ENCODE peak calls at places on chromosomes 2 and 18, in nine cellular contexts. One of them, this sample, is unnamed.

GRCh38 chr2:36650031-36650430 is 46.5 kb upstream of the VIT start:
- DNase-seq in AG04450: no peak
- DNase-seq in activated CD4-positive, alpha-beta T cell treated with anti-CD3 and anti-CD28 coated beads, Interleukin-2, amount 50 U/mL, for 24 hours: no peak
- DNase-seq in GM23338: peak
- DNase-seq in sciatic nerve: no peak
- DNase-seq in GM06990: no peak
- DNase-seq in fibroblast of lung: peak
- DNase-seq in H7: no peak
- DNase-seq in midbrain: no peak
- DNase-seq in this sample: no peak

GRCh38 chr2:23287250-23287704 is 97.7 kb upstream of the KLHL29 start:
- DNase-seq in activated CD4-positive, alpha-beta T cell treated with anti-CD3 and anti-CD28 coated beads, Interleukin-2, amount 50 U/mL, for 24 hours: no peak
- DNase-seq in H7: no peak
- DNase-seq in GM23338: peak
- DNase-seq in GM06990: no peak
- DNase-seq in fibroblast of lung: peak
- DNase-seq in midbrain: no peak
- DNase-seq in sciatic nerve: peak
- DNase-seq in AG04450: peak
- DNase-seq in this sample: no peak

GRCh38 chr2:23836505-23836904 is 90.4 kb downstream of the ATAD2B start:
- DNase-seq in GM06990: no peak
- DNase-seq in midbrain: no peak
- DNase-seq in H7: no peak
- DNase-seq in GM23338: no peak
- DNase-seq in AG04450: no peak
- DNase-seq in sciatic nerve: no peak
- DNase-seq in activated CD4-positive, alpha-beta T cell treated with anti-CD3 and anti-CD28 coated beads, Interleukin-2, amount 50 U/mL, for 24 hours: no peak
- DNase-seq in fibroblast of lung: no peak
- DNase-seq in this sample: no peak

GRCh38 chr2:205403244-205403845 is 279.0 kb upstream of the NRP2 start:
- DNase-seq in activated CD4-positive, alpha-beta T cell treated with anti-CD3 and anti-CD28 coated beads, Interleukin-2, amount 50 U/mL, for 24 hours: no peak
- DNase-seq in H7: no peak
- DNase-seq in fibroblast of lung: peak
- DNase-seq in GM23338: no peak
- DNase-seq in sciatic nerve: no peak
- DNase-seq in AG04450: peak
- DNase-seq in midbrain: no peak
- DNase-seq in GM06990: no peak
- DNase-seq in this sample: no peak

GRCh38 chr18:38768504-38768903 is 1202.9 kb upstream of the CELF4 start:
- DNase-seq in AG04450: no peak
- DNase-seq in fibroblast of lung: no peak
- DNase-seq in H7: no peak
- DNase-seq in GM06990: no peak
- DNase-seq in activated CD4-positive, alpha-beta T cell treated with anti-CD3 and anti-CD28 coated beads, Interleukin-2, amount 50 U/mL, for 24 hours: no peak
- DNase-seq in GM23338: no peak
- DNase-seq in midbrain: no peak
- DNase-seq in sciatic nerve: no peak
- DNase-seq in this sample: no peak

GRCh38 chr2:136058951-136059530 is 58.9 kb downstream of the CXCR4 start:
- DNase-seq in midbrain: no peak
- DNase-seq in GM06990: peak
- DNase-seq in AG04450: no peak
- DNase-seq in sciatic nerve: no peak
- DNase-seq in H7: no peak
- DNase-seq in activated CD4-positive, alpha-beta T cell treated with anti-CD3 and anti-CD28 coated beads, Interleukin-2, amount 50 U/mL, for 24 hours: no peak
- DNase-seq in GM23338: no peak
- DNase-seq in fibroblast of lung: no peak
- DNase-seq in this sample: no peak

GRCh38 chr2:40348665-40349064 is 103.2 kb downstream of the SLC8A1 start:
- DNase-seq in GM23338: no peak
- DNase-seq in sciatic nerve: no peak
- DNase-seq in AG04450: no peak
- DNase-seq in activated CD4-positive, alpha-beta T cell treated with anti-CD3 and anti-CD28 coated beads, Interleukin-2, amount 50 U/mL, for 24 hours: no peak
- DNase-seq in fibroblast of lung: peak
- DNase-seq in H7: no peak
- DNase-seq in GM06990: no peak
- DNase-seq in midbrain: no peak
- DNase-seq in this sample: no peak

GRCh38 chr2:50491541-50492114 is 540.3 kb downstream of the NRXN1 start:
- DNase-seq in H7: peak
- DNase-seq in fibroblast of lung: peak
- DNase-seq in AG04450: peak
- DNase-seq in sciatic nerve: no peak
- DNase-seq in midbrain: peak
- DNase-seq in GM06990: no peak
- DNase-seq in GM23338: peak
- DNase-seq in activated CD4-positive, alpha-beta T cell treated with anti-CD3 and anti-CD28 coated beads, Interleukin-2, amount 50 U/mL, for 24 hours: no peak
- DNase-seq in this sample: peak

GRCh38 chr2:23208339-23208738 is 176.6 kb upstream of the KLHL29 start:
- DNase-seq in H7: no peak
- DNase-seq in AG04450: no peak
- DNase-seq in midbrain: no peak
- DNase-seq in activated CD4-positive, alpha-beta T cell treated with anti-CD3 and anti-CD28 coated beads, Interleukin-2, amount 50 U/mL, for 24 hours: no peak
- DNase-seq in fibroblast of lung: no peak
- DNase-seq in GM06990: no peak
- DNase-seq in sciatic nerve: no peak
- DNase-seq in GM23338: no peak
- DNase-seq in this sample: no peak

GRCh38 chr2:48227617-48228344 is 302.2 kb upstream of the STON1 start:
- DNase-seq in GM06990: peak
- DNase-seq in GM23338: no peak
- DNase-seq in fibroblast of lung: peak
- DNase-seq in H7: no peak
- DNase-seq in activated CD4-positive, alpha-beta T cell treated with anti-CD3 and anti-CD28 coated beads, Interleukin-2, amount 50 U/mL, for 24 hours: no peak
- DNase-seq in sciatic nerve: no peak
- DNase-seq in midbrain: no peak
- DNase-seq in AG04450: no peak
- DNase-seq in this sample: no peak

GRCh38 chr2:97997774-97998392 is 2.1 kb upstream of the TMEM131 start:
- DNase-seq in activated CD4-positive, alpha-beta T cell treated with anti-CD3 and anti-CD28 coated beads, Interleukin-2, amount 50 U/mL, for 24 hours: no peak
- DNase-seq in fibroblast of lung: no peak
- DNase-seq in midbrain: no peak
- DNase-seq in GM06990: no peak
- DNase-seq in sciatic nerve: no peak
- DNase-seq in GM23338: peak
- DNase-seq in AG04450: no peak
- DNase-seq in H7: no peak
- DNase-seq in this sample: no peak

GRCh38 chr2:12059616-12060441 is 313.4 kb downstream of the LPIN1 start:
- DNase-seq in AG04450: no peak
- DNase-seq in sciatic nerve: no peak
- DNase-seq in activated CD4-positive, alpha-beta T cell treated with anti-CD3 and anti-CD28 coated beads, Interleukin-2, amount 50 U/mL, for 24 hours: no peak
- DNase-seq in H7: no peak
- DNase-seq in midbrain: no peak
- DNase-seq in GM23338: no peak
- DNase-seq in GM06990: no peak
- DNase-seq in fibroblast of lung: peak
- DNase-seq in this sample: no peak

GRCh38 chr2:86283461-86284030 is 53.9 kb downstream of the REEP1 start:
- DNase-seq in H7: no peak
- DNase-seq in sciatic nerve: no peak
- DNase-seq in GM23338: no peak
- DNase-seq in midbrain: no peak
- DNase-seq in fibroblast of lung: no peak
- DNase-seq in GM06990: no peak
- DNase-seq in AG04450: no peak
- DNase-seq in activated CD4-positive, alpha-beta T cell treated with anti-CD3 and anti-CD28 coated beads, Interleukin-2, amount 50 U/mL, for 24 hours: no peak
- DNase-seq in this sample: no peak

GRCh38 chr2:232321817-232322559 is 56.6 kb upstream of the ALPP start:
- DNase-seq in midbrain: no peak
- DNase-seq in activated CD4-positive, alpha-beta T cell treated with anti-CD3 and anti-CD28 coated beads, Interleukin-2, amount 50 U/mL, for 24 hours: no peak
- DNase-seq in GM23338: no peak
- DNase-seq in GM06990: no peak
- DNase-seq in AG04450: no peak
- DNase-seq in sciatic nerve: peak
- DNase-seq in fibroblast of lung: no peak
- DNase-seq in H7: peak
- DNase-seq in this sample: no peak

GRCh38 chr2:121093735-121094520 is 191.1 kb downstream of the TFCP2L1 start:
- DNase-seq in GM06990: no peak
- DNase-seq in activated CD4-positive, alpha-beta T cell treated with anti-CD3 and anti-CD28 coated beads, Interleukin-2, amount 50 U/mL, for 24 hours: no peak
- DNase-seq in AG04450: no peak
- DNase-seq in GM23338: no peak
- DNase-seq in sciatic nerve: no peak
- DNase-seq in fibroblast of lung: no peak
- DNase-seq in midbrain: no peak
- DNase-seq in H7: peak
- DNase-seq in this sample: no peak

GRCh38 chr2:157894694-157895450 is 18.7 kb upstream of the ACVR1 start:
- DNase-seq in GM06990: no peak
- DNase-seq in H7: no peak
- DNase-seq in sciatic nerve: no peak
- DNase-seq in AG04450: peak
- DNase-seq in activated CD4-positive, alpha-beta T cell treated with anti-CD3 and anti-CD28 coated beads, Interleukin-2, amount 50 U/mL, for 24 hours: no peak
- DNase-seq in GM23338: no peak
- DNase-seq in fibroblast of lung: peak
- DNase-seq in midbrain: no peak
- DNase-seq in this sample: no peak

GRCh38 chr18:36828630-36829361 is at the start of the genes KIAA1328 and TPGS2:
- DNase-seq in H7: peak
- DNase-seq in GM23338: peak
- DNase-seq in fibroblast of lung: peak
- DNase-seq in activated CD4-positive, alpha-beta T cell treated with anti-CD3 and anti-CD28 coated beads, Interleukin-2, amount 50 U/mL, for 24 hours: peak
- DNase-seq in AG04450: no peak
- DNase-seq in GM06990: peak
- DNase-seq in midbrain: peak
- DNase-seq in sciatic nerve: peak
- DNase-seq in this sample: peak

GRCh38 chr2:20596193-20596972 is 54.5 kb downstream of the HS1BP3 start:
- DNase-seq in H7: no peak
- DNase-seq in GM06990: no peak
- DNase-seq in sciatic nerve: peak
- DNase-seq in AG04450: no peak
- DNase-seq in midbrain: no peak
- DNase-seq in GM23338: no peak
- DNase-seq in activated CD4-positive, alpha-beta T cell treated with anti-CD3 and anti-CD28 coated beads, Interleukin-2, amount 50 U/mL, for 24 hours: no peak
- DNase-seq in fibroblast of lung: no peak
- DNase-seq in this sample: no peak

GRCh38 chr2:189086710-189087109 is 92.9 kb downstream of the COL5A2 start:
- DNase-seq in GM06990: no peak
- DNase-seq in activated CD4-positive, alpha-beta T cell treated with anti-CD3 and anti-CD28 coated beads, Interleukin-2, amount 50 U/mL, for 24 hours: no peak
- DNase-seq in GM23338: no peak
- DNase-seq in AG04450: no peak
- DNase-seq in midbrain: no peak
- DNase-seq in fibroblast of lung: peak
- DNase-seq in sciatic nerve: no peak
- DNase-seq in H7: no peak
- DNase-seq in this sample: no peak

GRCh38 chr2:11444737-11445136 is 21.2 kb downstream of the E2F6 start:
- DNase-seq in GM06990: no peak
- DNase-seq in fibroblast of lung: no peak
- DNase-seq in GM23338: no peak
- DNase-seq in sciatic nerve: no peak
- DNase-seq in midbrain: no peak
- DNase-seq in activated CD4-positive, alpha-beta T cell treated with anti-CD3 and anti-CD28 coated beads, Interleukin-2, amount 50 U/mL, for 24 hours: no peak
- DNase-seq in H7: no peak
- DNase-seq in AG04450: no peak
- DNase-seq in this sample: no peak

GRCh38 chr2:144376926-144377325 is 143.0 kb downstream of the ZEB2 start:
- DNase-seq in fibroblast of lung: no peak
- DNase-seq in GM06990: no peak
- DNase-seq in sciatic nerve: no peak
- DNase-seq in midbrain: no peak
- DNase-seq in AG04450: no peak
- DNase-seq in activated CD4-positive, alpha-beta T cell treated with anti-CD3 and anti-CD28 coated beads, Interleukin-2, amount 50 U/mL, for 24 hours: no peak
- DNase-seq in H7: no peak
- DNase-seq in GM23338: no peak
- DNase-seq in this sample: no peak

This sample was measured in cerebellum.